ENCODE peak calls at places on chromosomes 4 and X, in nine cellular contexts. J is ovary; W is effector memory CD8-positive, alpha-beta T cell; R is esophagus squamous epithelium; K is hypothalamus; U is AG04449; V is DMS153; D is activated CD4-positive, alpha-beta T cell treated with anti-CD3 and anti-CD28 coated beads for 24 hours; L is HEK293T. S is an unnamed sample.
A peak's percentile ranks its signal among the peaks of the same experiment; 100 is the strongest.

GRCh38 chr4:39357002-39357401 is 9.2 kb downstream of the RFC1 start:
- DNase-seq in J (no peak), W (no peak), R (no peak), K (no peak), U (no peak), V (no peak), D (no peak), L (no peak), S (no peak)

GRCh38 chr4:6674500-6675149 is 19.1 kb upstream of the S100P start:
- DNase-seq in J (no peak), W (peak; percentile 57), R (no peak), K (no peak), U (no peak), V (no peak), D (peak; percentile 31), L (no peak), S (peak; percentile 61)

GRCh38 chr4:113947484-113947883 is 32.0 kb downstream of the ARSJ start:
- DNase-seq in J (no peak), W (no peak), R (no peak), K (no peak), U (no peak), V (no peak), D (no peak), L (no peak), S (no peak)

GRCh38 chr4:152415980-152416379 is 119.9 kb downstream of the FBXW7 start:
- DNase-seq in J (no peak), W (no peak), R (no peak), K (no peak), U (no peak), V (no peak), D (no peak), L (no peak), S (no peak)

GRCh38 chr4:111923786-111924185 is 221.5 kb upstream of the FAM241A start:
- DNase-seq in J (no peak), W (no peak), R (no peak), K (no peak), U (peak; percentile 24), V (no peak), D (no peak), L (no peak), S (no peak)

GRCh38 chr4:16082424-16083216 is 1.2 kb downstream of the PROM1 start:
- DNase-seq in J (peak; percentile 31), W (no peak), R (no peak), K (no peak), U (no peak), V (no peak), D (no peak), L (peak; percentile 15), S (peak; percentile 74)

GRCh38 chr4:23930750-23931488 is 41.1 kb upstream of the PPARGC1A start:
- DNase-seq in J (no peak), W (no peak), R (no peak), K (no peak), U (no peak), V (no peak), D (no peak), L (peak; percentile 10), S (no peak)

GRCh38 chrX:19440713-19441112 is 74.6 kb downstream of the MAP3K15 start:
- DNase-seq in J (no peak), W (no peak), R (no peak), K (no peak), U (peak; percentile 0), V (no peak), D (no peak), L (no peak), S (no peak)

GRCh38 chrX:39613997-39614679 is 483.6 kb downstream of the BCOR start:
- DNase-seq in J (no peak), W (no peak), R (no peak), K (no peak), U (no peak), V (no peak), D (peak; percentile 56), L (no peak), S (no peak)